ENCODE peak calls at places on chromosomes 3 and 15, in four cellular contexts. D is SW 1271, I is RPMI8226, E is NCI-H748 treated with DMSO at 0.1 percent for 48 hours. Z is an unnamed sample.

GRCh38 chr15:91849180-91849579 is 4.3 kb upstream of the SLCO3A1 start:
- DNase-seq in D (no peak), I (no peak), E (no peak), Z (no peak)

GRCh38 chr15:69860921-69861320 is 236.8 kb downstream of the TLE3 start:
- DNase-seq in D (no peak), I (no peak), E (no peak), Z (no peak)

GRCh38 chr3:155325263-155325835 is 31.9 kb upstream of the STRIT1 start:
- DNase-seq in D (no peak), I (peak; percentile 48), E (no peak), Z (no peak)

GRCh38 chr3:42369304-42369703 is 41.1 kb downstream of the LYZL4 start:
- DNase-seq in D (no peak), I (peak; percentile 64), E (no peak), Z (peak; percentile 17)

GRCh38 chr15:71219101-71219500 is 103.8 kb downstream of the THSD4 start:
- DNase-seq in D (no peak), I (no peak), E (no peak), Z (no peak)

GRCh38 chr15:71572452-71573053 is 237.8 kb upstream of the NR2E3 start:
- DNase-seq in D (no peak), I (no peak), E (no peak), Z (no peak)

GRCh38 chr3:170228093-170228766 is 6.0 kb downstream of the PRKCI start:
- DNase-seq in D (no peak), I (no peak), E (no peak), Z (no peak)

GRCh38 chr3:85068911-85069310 is 110.1 kb downstream of the CADM2 start:
- DNase-seq in D (no peak), I (no peak), E (no peak), Z (no peak)

GRCh38 chr3:45711936-45712335 is 22.7 kb downstream of the SACM1L start:
- DNase-seq in D (no peak), I (no peak), E (no peak), Z (no peak)

GRCh38 chr15:69727257-69727924 is 274.8 kb downstream of the RPLP1 start:
- DNase-seq in D (no peak), I (peak; percentile 76), E (peak; percentile 41), Z (no peak)

GRCh38 chr3:95184038-95184437 is 1121.2 kb downstream of the NSUN3 start:
- DNase-seq in D (no peak), I (no peak), E (no peak), Z (no peak)

GRCh38 chr15:70054366-70054765 is 43.4 kb downstream of the TLE3 start:
- DNase-seq in D (no peak), I (no peak), E (no peak), Z (no peak)

GRCh38 chr3:34260266-34260990 is 462.0 kb downstream of the PDCD6IP start:
- DNase-seq in D (no peak), I (peak; percentile 52), E (no peak), Z (no peak)

GRCh38 chr3:28171962-28172361 is 69.5 kb upstream of the CMC1 start:
- DNase-seq in D (no peak), I (no peak), E (no peak), Z (no peak)

GRCh38 chr15:71050461-71050860 is 64.8 kb upstream of the THSD4 start:
- DNase-seq in D (no peak), I (no peak), E (no peak), Z (no peak)

GRCh38 chr3:103002447-103002846 is 567.6 kb downstream of the ZPLD1 start:
- DNase-seq in D (no peak), I (no peak), E (no peak), Z (no peak)

GRCh38 chr3:32626650-32627049 is 56.0 kb upstream of the DYNC1LI1 start:
- DNase-seq in D (no peak), I (no peak), E (no peak), Z (no peak)

GRCh38 chr3:187720337-187720670 is 17.9 kb upstream of the RTP2 start:
- DNase-seq in D (no peak), I (no peak), E (no peak), Z (no peak)

GRCh38 chr3:32224047-32224446 is 14.4 kb upstream of the CMTM8 start:
- DNase-seq in D (no peak), I (no peak), E (no peak), Z (no peak)

GRCh38 chr3:43894176-43895049 is 203.7 kb downstream of the ABHD5 start:
- DNase-seq in D (no peak), I (peak; percentile 5), E (peak; percentile 43), Z (peak; percentile 71)

GRCh38 chr3:176697284-176697889 is 499.9 kb downstream of the TBL1XR1 start:
- DNase-seq in D (no peak), I (no peak), E (no peak), Z (no peak)

GRCh38 chr3:87625911-87626310 is 349.5 kb upstream of the POU1F1 start:
- DNase-seq in D (no peak), I (no peak), E (no peak), Z (no peak)

GRCh38 chr3:51955175-51955892 is at the start of gene GPR62:
- DNase-seq in D (no peak), I (no peak), E (no peak), Z (no peak)

GRCh38 chr3:150805380-150805779 is 42.4 kb upstream of the SIAH2 start:
- DNase-seq in D (no peak), I (no peak), E (no peak), Z (no peak)

GRCh38 chr3:172201136-172201989 is 162.0 kb downstream of the FNDC3B start:
- DNase-seq in D (no peak), I (peak; percentile 17), E (peak; percentile 54), Z (peak; percentile 80)

GRCh38 chr3:117101697-117102096 is 392.1 kb downstream of the TUSC7 start:
- DNase-seq in D (no peak), I (no peak), E (no peak), Z (no peak)

GRCh38 chr15:36117394-36117793 is 462.0 kb upstream of the CDIN1 start:
- DNase-seq in D (no peak), I (no peak), E (no peak), Z (no peak)

GRCh38 chr15:101362986-101363566 is 68.0 kb upstream of the SNRPA1 start:
- DNase-seq in D (no peak), I (no peak), E (no peak), Z (no peak)

GRCh38 chr3:124886168-124887051 is 755 bp downstream of the ITGB5 start:
- DNase-seq in D (peak; percentile 27), I (peak; percentile 67), E (no peak), Z (no peak)

GRCh38 chr3:126666600-126667528 is 11.9 kb upstream of the TXNRD3 start:
- DNase-seq in D (no peak), I (no peak), E (no peak), Z (no peak)

GRCh38 chr3:130825762-130826297 is 68.1 kb upstream of the ATP2C1 start:
- DNase-seq in D (no peak), I (no peak), E (no peak), Z (no peak)

GRCh38 chr3:67468511-67468910 is 185.9 kb downstream of the SUCLG2 start:
- DNase-seq in D (no peak), I (no peak), E (no peak), Z (no peak)

GRCh38 chr3:13213911-13214846 is 140.9 kb upstream of the IQSEC1 start:
- DNase-seq in D (no peak), I (no peak), E (no peak), Z (peak; percentile 71)

GRCh38 chr3:105415981-105416380 is 49.3 kb downstream of the ALCAM start:
- DNase-seq in D (no peak), I (no peak), E (no peak), Z (no peak)

GRCh38 chr3:123348-123747 is 73.2 kb upstream of the CHL1 start:
- DNase-seq in D (no peak), I (no peak), E (no peak), Z (peak; percentile 32)

Z was measured in NCI-H774.